ENCODE peak calls at places on chromosomes 13 and 19, in seven cellular contexts. M is CD4-positive, alpha-beta T cell; W is NCI-H1105; Q is EH; P is M059J; O is heart right ventricle; B is activated T-cell treated with anti-CD3 and anti-CD28 coated beads, Interleukin-2, amount 50 U/mL, for 48 hours. S is an unnamed sample.
A peak's percentile ranks its signal among the peaks of the same experiment; 100 is the strongest.

GRCh38 chr13:52599037-52599852 is 43.0 kb upstream of the HNRNPA1L2 start:
- DNase-seq in B (no peak), M (no peak), O (peak; percentile 51), Q (peak; percentile 81), W (no peak), P (peak; percentile 22), S (no peak)

GRCh38 chr13:45269204-45269603 is 68.4 kb upstream of the KCTD4 start:
- DNase-seq in M (no peak), P (peak; percentile 86), W (no peak), Q (peak; percentile 61), O (no peak), B (no peak), S (no peak)

GRCh38 chr13:45564108-45564507 is 51.4 kb downstream of the ERICH6B start:
- DNase-seq in Q (peak; percentile 45), W (no peak), B (no peak), P (peak; percentile 46), O (no peak), M (no peak), S (no peak)

GRCh38 chr19:58572818-58573657 is at the start of gene MZF1:
- DNase-seq in P (peak; percentile 100), B (peak; percentile 100), M (peak; percentile 98), W (no peak), O (peak; percentile 100), Q (peak; percentile 100), S (peak; percentile 100)

GRCh38 chr13:99289265-99289664 is 17.9 kb downstream of the GPR183 start:
- DNase-seq in Q (no peak), W (no peak), M (no peak), B (no peak), P (no peak), O (no peak), S (no peak)

GRCh38 chr19:49061445-49061844 is 3.2 kb downstream of the NTF4 start:
- DNase-seq in O (no peak), P (no peak), B (no peak), W (no peak), Q (no peak), M (no peak), S (peak; percentile 31)

GRCh38 chr19:54208784-54209057 is 8.1 kb downstream of the RPS9 start:
- DNase-seq in P (peak; percentile 49), W (no peak), O (no peak), M (no peak), B (peak; percentile 79), Q (no peak), S (peak; percentile 29)

GRCh38 chr19:34351382-34351802 is 13.6 kb upstream of the GPI start:
- DNase-seq in B (no peak), O (no peak), M (no peak), W (no peak), Q (no peak), P (peak; percentile 22), S (no peak)

GRCh38 chr19:4518345-4519171 is at the start of gene PLIN4:
- DNase-seq in Q (no peak), B (no peak), O (peak; percentile 83), P (peak; percentile 47), W (no peak), M (no peak), S (no peak)

GRCh38 chr19:12783226-12783848 is 7.9 kb upstream of the JUNB start:
- DNase-seq in P (no peak), W (no peak), O (no peak), B (no peak), Q (no peak), M (no peak), S (peak; percentile 80)

GRCh38 chr19:28823338-28823961 is 389.5 kb downstream of the UQCRFS1 start:
- DNase-seq in W (no peak), Q (no peak), O (no peak), B (no peak), P (no peak), M (no peak), S (no peak)

GRCh38 chr13:73715114-73715909 is 418.9 kb downstream of the KLF12 start:
- DNase-seq in M (peak; percentile 21), W (no peak), Q (no peak), O (no peak), P (no peak), B (peak; percentile 45), S (peak; percentile 38)

GRCh38 chr13:51339354-51339753 is at the start of gene SERPINE3:
- DNase-seq in M (no peak), O (no peak), Q (no peak), P (no peak), B (no peak), W (no peak), S (no peak)

GRCh38 chr19:55256562-55257460 is 2.0 kb downstream of the PPP6R1 start:
- DNase-seq in W (no peak), M (no peak), B (peak; percentile 55), O (no peak), Q (no peak), P (no peak), S (peak; percentile 18)

GRCh38 chr13:113077953-113078894 is 27.4 kb upstream of the F7 start:
- DNase-seq in W (no peak), Q (no peak), M (no peak), P (no peak), O (no peak), B (no peak), S (no peak)

GRCh38 chr13:113769881-113770280 is 10.9 kb downstream of the TMEM255B start:
- DNase-seq in W (no peak), P (no peak), B (no peak), Q (no peak), M (no peak), O (no peak), S (no peak)

GRCh38 chr13:46089213-46089612 is 15.6 kb downstream of the CPB2 start:
- DNase-seq in P (no peak), Q (no peak), M (no peak), B (no peak), O (no peak), W (no peak), S (no peak)

GRCh38 chr19:5349041-5349440 is 8.4 kb upstream of the PTPRS start:
- DNase-seq in Q (no peak), P (peak; percentile 36), O (no peak), M (no peak), W (no peak), B (no peak), S (no peak)

GRCh38 chr13:75870397-75870801 is 234.3 kb downstream of the LMO7 start:
- DNase-seq in M (peak; percentile 3), B (peak; percentile 29), W (no peak), O (no peak), Q (peak; percentile 50), P (peak; percentile 25), S (no peak)

GRCh38 chr19:42524943-42525342 is 3.3 kb downstream of the CEACAM1 start:
- DNase-seq in M (no peak), B (no peak), O (no peak), Q (no peak), W (no peak), P (no peak), S (no peak)

GRCh38 chr13:24747248-24748151 is 16.5 kb upstream of the RNF17 start:
- DNase-seq in M (no peak), W (no peak), Q (no peak), P (no peak), B (peak; percentile 44), O (no peak), S (peak; percentile 52)

GRCh38 chr19:16442386-16443276 is 29.1 kb downstream of the EPS15L1 start:
- DNase-seq in O (peak; percentile 38), M (no peak), Q (no peak), W (peak; percentile 55), B (no peak), P (no peak), S (no peak)

GRCh38 chr13:100611678-100612492 is 23.3 kb upstream of the GGACT start:
- DNase-seq in Q (no peak), M (no peak), B (no peak), W (no peak), P (peak; percentile 25), O (peak; percentile 8), S (no peak)

GRCh38 chr19:31648347-31648746 is 299.1 kb upstream of the TSHZ3 start:
- DNase-seq in Q (no peak), P (no peak), W (no peak), M (no peak), O (no peak), B (no peak), S (no peak)

S was measured in activated naive CD8-positive, alpha-beta T cell treated with anti-CD3 and anti-CD28 coated beads for 36 hours.